ENCODE peak calls at places on chromosomes 4 and X, in eight cellular contexts. One of them, this sample, is unnamed.

GRCh38 chr4:112214397-112215264 is 17.0 kb upstream of the AP1AR start:
- DNase-seq in keratinocyte: no peak
- DNase-seq in fibroblast of lung: peak; percentile 19
- DNase-seq in GM20000: no peak
- DNase-seq in lower leg skin: no peak
- DNase-seq in B cell: peak; percentile 26
- DNase-seq in nephron progenitor cell: no peak
- DNase-seq in mucosa of descending colon: peak; percentile 40
- DNase-seq in this sample: no peak

GRCh38 chrX:155563099-155563498 is 49.7 kb downstream of the TMLHE start:
- DNase-seq in mucosa of descending colon: no peak
- DNase-seq in B cell: no peak
- DNase-seq in fibroblast of lung: no peak
- DNase-seq in lower leg skin: no peak
- DNase-seq in nephron progenitor cell: no peak
- DNase-seq in GM20000: no peak
- DNase-seq in keratinocyte: no peak
- DNase-seq in this sample: no peak

GRCh38 chr4:102608190-102608589 is 107.0 kb downstream of the NFKB1 start:
- DNase-seq in mucosa of descending colon: no peak
- DNase-seq in nephron progenitor cell: no peak
- DNase-seq in lower leg skin: no peak
- DNase-seq in keratinocyte: no peak
- DNase-seq in B cell: no peak
- DNase-seq in GM20000: no peak
- DNase-seq in fibroblast of lung: peak; percentile 42
- DNase-seq in this sample: no peak

GRCh38 chrX:46791927-46792825 is 33.3 kb upstream of the SLC9A7 start:
- DNase-seq in GM20000: peak; percentile 14
- DNase-seq in mucosa of descending colon: no peak
- DNase-seq in lower leg skin: peak; percentile 78
- DNase-seq in B cell: peak; percentile 1
- DNase-seq in keratinocyte: no peak
- DNase-seq in fibroblast of lung: peak; percentile 97
- DNase-seq in nephron progenitor cell: no peak
- DNase-seq in this sample: no peak

GRCh38 chrX:153608821-153609220 is 9.9 kb upstream of the CCNQ start:
- DNase-seq in GM20000: no peak
- DNase-seq in nephron progenitor cell: no peak
- DNase-seq in mucosa of descending colon: no peak
- DNase-seq in fibroblast of lung: peak; percentile 11
- DNase-seq in lower leg skin: no peak
- DNase-seq in keratinocyte: no peak
- DNase-seq in B cell: no peak
- DNase-seq in this sample: no peak

GRCh38 chr4:140061883-140062282 is 92.1 kb downstream of the MAML3 start:
- DNase-seq in mucosa of descending colon: no peak
- DNase-seq in nephron progenitor cell: no peak
- DNase-seq in lower leg skin: no peak
- DNase-seq in keratinocyte: no peak
- DNase-seq in GM20000: no peak
- DNase-seq in fibroblast of lung: no peak
- DNase-seq in B cell: no peak
- DNase-seq in this sample: no peak

GRCh38 chrX:152635941-152636340 is 1.8 kb upstream of the GABRQ start:
- DNase-seq in lower leg skin: no peak
- DNase-seq in nephron progenitor cell: peak; percentile 49
- DNase-seq in GM20000: no peak
- DNase-seq in mucosa of descending colon: peak; percentile 28
- DNase-seq in keratinocyte: no peak
- DNase-seq in B cell: no peak
- DNase-seq in fibroblast of lung: peak; percentile 56
- DNase-seq in this sample: no peak

GRCh38 chr4:184100297-184100885 is 117.3 kb downstream of the ENPP6 start:
- DNase-seq in keratinocyte: no peak
- DNase-seq in B cell: peak; percentile 28
- DNase-seq in lower leg skin: peak; percentile 80
- DNase-seq in nephron progenitor cell: peak; percentile 77
- DNase-seq in GM20000: no peak
- DNase-seq in mucosa of descending colon: peak; percentile 50
- DNase-seq in fibroblast of lung: no peak
- DNase-seq in this sample: no peak

GRCh38 chr4:134585972-134586371 is 384.4 kb upstream of the PABPC4L start:
- DNase-seq in GM20000: no peak
- DNase-seq in fibroblast of lung: peak; percentile 1
- DNase-seq in keratinocyte: no peak
- DNase-seq in nephron progenitor cell: no peak
- DNase-seq in B cell: no peak
- DNase-seq in mucosa of descending colon: no peak
- DNase-seq in lower leg skin: no peak
- DNase-seq in this sample: no peak

GRCh38 chr4:53721276-53721675 is 130.0 kb upstream of the LNX1 start:
- DNase-seq in B cell: no peak
- DNase-seq in GM20000: no peak
- DNase-seq in mucosa of descending colon: no peak
- DNase-seq in fibroblast of lung: no peak
- DNase-seq in nephron progenitor cell: no peak
- DNase-seq in lower leg skin: no peak
- DNase-seq in keratinocyte: no peak
- DNase-seq in this sample: no peak

GRCh38 chr4:8836664-8837171 is 34.9 kb downstream of the HMX1 start:
- DNase-seq in B cell: no peak
- DNase-seq in mucosa of descending colon: no peak
- DNase-seq in keratinocyte: no peak
- DNase-seq in nephron progenitor cell: no peak
- DNase-seq in fibroblast of lung: no peak
- DNase-seq in GM20000: no peak
- DNase-seq in lower leg skin: peak; percentile 68
- DNase-seq in this sample: no peak

GRCh38 chr4:182022899-182023298 is 220.3 kb upstream of the TENM3 start:
- DNase-seq in B cell: no peak
- DNase-seq in nephron progenitor cell: no peak
- DNase-seq in lower leg skin: no peak
- DNase-seq in fibroblast of lung: peak; percentile 55
- DNase-seq in GM20000: no peak
- DNase-seq in mucosa of descending colon: no peak
- DNase-seq in keratinocyte: no peak
- DNase-seq in this sample: no peak

GRCh38 chr4:109803924-109804571 is 2.2 kb upstream of the CFI start:
- DNase-seq in fibroblast of lung: peak; percentile 67
- DNase-seq in GM20000: peak; percentile 37
- DNase-seq in lower leg skin: no peak
- DNase-seq in B cell: peak; percentile 48
- DNase-seq in keratinocyte: no peak
- DNase-seq in mucosa of descending colon: peak; percentile 49
- DNase-seq in nephron progenitor cell: no peak
- DNase-seq in this sample: no peak

GRCh38 chr4:86757468-86757867 is 91.7 kb downstream of the SLC10A6 start:
- DNase-seq in lower leg skin: no peak
- DNase-seq in B cell: no peak
- DNase-seq in mucosa of descending colon: no peak
- DNase-seq in nephron progenitor cell: no peak
- DNase-seq in fibroblast of lung: no peak
- DNase-seq in GM20000: no peak
- DNase-seq in keratinocyte: no peak
- DNase-seq in this sample: no peak

GRCh38 chr4:173264245-173264959 is 69.8 kb downstream of the HMGB2 start:
- DNase-seq in keratinocyte: no peak
- DNase-seq in GM20000: no peak
- DNase-seq in mucosa of descending colon: peak; percentile 58
- DNase-seq in fibroblast of lung: peak; percentile 79
- DNase-seq in lower leg skin: no peak
- DNase-seq in nephron progenitor cell: no peak
- DNase-seq in B cell: peak; percentile 40
- DNase-seq in this sample: no peak

GRCh38 chr4:26484032-26484515 is 6.2 kb downstream of the CCKAR start:
- DNase-seq in GM20000: no peak
- DNase-seq in B cell: no peak
- DNase-seq in mucosa of descending colon: no peak
- DNase-seq in nephron progenitor cell: peak; percentile 14
- DNase-seq in fibroblast of lung: peak; percentile 80
- DNase-seq in keratinocyte: no peak
- DNase-seq in lower leg skin: no peak
- DNase-seq in this sample: no peak

GRCh38 chr4:89254847-89255246 is 52.8 kb downstream of the GPRIN3 start:
- DNase-seq in nephron progenitor cell: peak; percentile 13
- DNase-seq in keratinocyte: no peak
- DNase-seq in lower leg skin: no peak
- DNase-seq in B cell: peak; percentile 52
- DNase-seq in GM20000: peak; percentile 42
- DNase-seq in fibroblast of lung: peak; percentile 3
- DNase-seq in mucosa of descending colon: peak; percentile 35
- DNase-seq in this sample: no peak

GRCh38 chrX:54745676-54746075 is 52.4 kb downstream of the ITIH6 start:
- DNase-seq in GM20000: no peak
- DNase-seq in lower leg skin: no peak
- DNase-seq in mucosa of descending colon: no peak
- DNase-seq in nephron progenitor cell: no peak
- DNase-seq in keratinocyte: no peak
- DNase-seq in B cell: no peak
- DNase-seq in fibroblast of lung: no peak
- DNase-seq in this sample: no peak

GRCh38 chr4:7785017-7785416 is 154.6 kb downstream of the AFAP1 start:
- DNase-seq in GM20000: no peak
- DNase-seq in mucosa of descending colon: no peak
- DNase-seq in nephron progenitor cell: no peak
- DNase-seq in lower leg skin: no peak
- DNase-seq in fibroblast of lung: peak; percentile 95
- DNase-seq in B cell: no peak
- DNase-seq in keratinocyte: no peak
- DNase-seq in this sample: no peak

GRCh38 chrX:14922437-14922836 is 49.2 kb downstream of the MOSPD2 start:
- DNase-seq in GM20000: no peak
- DNase-seq in B cell: no peak
- DNase-seq in nephron progenitor cell: no peak
- DNase-seq in keratinocyte: no peak
- DNase-seq in lower leg skin: no peak
- DNase-seq in fibroblast of lung: peak; percentile 94
- DNase-seq in mucosa of descending colon: no peak
- DNase-seq in this sample: no peak
- TF ChIP-seq CTCF in GM20000: no peak
- TF ChIP-seq CTCF in B cell: no peak
- TF ChIP-seq CTCF in nephron progenitor cell: no peak
- TF ChIP-seq CTCF in keratinocyte: no peak
- TF ChIP-seq CTCF in lower leg skin: no peak
- TF ChIP-seq CTCF in fibroblast of lung: no peak
- TF ChIP-seq CTCF in mucosa of descending colon: no peak
- TF ChIP-seq CTCF in this sample: no peak

GRCh38 chr4:119209586-119209985 is 2.9 kb upstream of the USP53 start:
- DNase-seq in mucosa of descending colon: no peak
- DNase-seq in GM20000: no peak
- DNase-seq in B cell: no peak
- DNase-seq in fibroblast of lung: no peak
- DNase-seq in nephron progenitor cell: no peak
- DNase-seq in keratinocyte: no peak
- DNase-seq in lower leg skin: no peak
- DNase-seq in this sample: no peak

GRCh38 chr4:119212251-119212963 is at the start of gene USP53:
- DNase-seq in GM20000: peak; percentile 92
- DNase-seq in keratinocyte: peak; percentile 84
- DNase-seq in lower leg skin: peak; percentile 100
- DNase-seq in mucosa of descending colon: peak; percentile 99
- DNase-seq in fibroblast of lung: peak; percentile 96
- DNase-seq in B cell: peak; percentile 99
- DNase-seq in nephron progenitor cell: peak; percentile 99
- DNase-seq in this sample: peak; percentile 90

GRCh38 chr4:119211856-119212250 is 660 bp upstream of the USP53 start:
- DNase-seq in GM20000: no peak
- DNase-seq in fibroblast of lung: no peak
- DNase-seq in nephron progenitor cell: no peak
- DNase-seq in mucosa of descending colon: no peak
- DNase-seq in keratinocyte: no peak
- DNase-seq in lower leg skin: no peak
- DNase-seq in B cell: no peak
- DNase-seq in this sample: no peak

GRCh38 chr4:119210760-119211159 is 1.8 kb upstream of the USP53 start:
- DNase-seq in fibroblast of lung: no peak
- DNase-seq in nephron progenitor cell: no peak
- DNase-seq in lower leg skin: no peak
- DNase-seq in GM20000: no peak
- DNase-seq in keratinocyte: no peak
- DNase-seq in B cell: no peak
- DNase-seq in mucosa of descending colon: no peak
- DNase-seq in this sample: no peak

GRCh38 chr4:119212964-119213606 is 572 bp downstream of the USP53 start:
- DNase-seq in GM20000: peak; percentile 67
- DNase-seq in lower leg skin: peak; percentile 97
- DNase-seq in keratinocyte: no peak
- DNase-seq in B cell: peak; percentile 72
- DNase-seq in mucosa of descending colon: peak; percentile 82
- DNase-seq in nephron progenitor cell: peak; percentile 82
- DNase-seq in fibroblast of lung: peak; percentile 95
- DNase-seq in this sample: peak; percentile 64
- TF ChIP-seq CTCF in GM20000: no peak
- TF ChIP-seq CTCF in lower leg skin: no peak
- TF ChIP-seq CTCF in keratinocyte: peak; percentile 60
- TF ChIP-seq CTCF in B cell: peak; percentile 44
- TF ChIP-seq CTCF in mucosa of descending colon: no peak
- TF ChIP-seq CTCF in nephron progenitor cell: no peak
- TF ChIP-seq CTCF in fibroblast of lung: peak; percentile 40
- TF ChIP-seq CTCF in this sample: no peak

DNA sequence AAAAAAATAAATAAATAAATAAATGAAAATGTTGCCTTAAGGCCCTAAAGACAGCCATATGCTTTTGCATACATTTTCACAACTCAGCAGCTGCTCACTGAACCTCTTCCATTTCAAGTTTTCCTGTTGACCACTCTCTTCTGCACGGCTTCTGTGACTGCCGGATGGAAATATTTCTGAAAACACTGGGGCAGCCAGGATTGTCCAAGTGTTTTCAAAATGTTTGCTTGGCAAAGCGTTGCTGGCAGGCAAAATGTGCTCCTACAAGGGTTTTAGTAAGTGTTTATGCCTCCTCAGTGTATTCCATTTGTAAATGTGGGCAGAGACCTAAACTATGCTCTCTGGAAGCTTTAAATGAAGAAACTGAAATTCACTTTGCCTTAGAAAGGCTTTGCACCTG is 208.1 kb upstream of the IL1RAPL1 start:
- DNase-seq in GM20000: no peak
- DNase-seq in keratinocyte: no peak
- DNase-seq in B cell: no peak
- DNase-seq in lower leg skin: no peak
- DNase-seq in fibroblast of lung: no peak
- DNase-seq in nephron progenitor cell: no peak
- DNase-seq in mucosa of descending colon: no peak
- DNase-seq in this sample: no peak
- TF ChIP-seq CTCF in GM20000: no peak
- TF ChIP-seq CTCF in keratinocyte: no peak
- TF ChIP-seq CTCF in B cell: no peak
- TF ChIP-seq CTCF in lower leg skin: no peak
- TF ChIP-seq CTCF in fibroblast of lung: no peak
- TF ChIP-seq CTCF in nephron progenitor cell: no peak
- TF ChIP-seq CTCF in mucosa of descending colon: no peak
- TF ChIP-seq CTCF in this sample: no peak

DNA sequence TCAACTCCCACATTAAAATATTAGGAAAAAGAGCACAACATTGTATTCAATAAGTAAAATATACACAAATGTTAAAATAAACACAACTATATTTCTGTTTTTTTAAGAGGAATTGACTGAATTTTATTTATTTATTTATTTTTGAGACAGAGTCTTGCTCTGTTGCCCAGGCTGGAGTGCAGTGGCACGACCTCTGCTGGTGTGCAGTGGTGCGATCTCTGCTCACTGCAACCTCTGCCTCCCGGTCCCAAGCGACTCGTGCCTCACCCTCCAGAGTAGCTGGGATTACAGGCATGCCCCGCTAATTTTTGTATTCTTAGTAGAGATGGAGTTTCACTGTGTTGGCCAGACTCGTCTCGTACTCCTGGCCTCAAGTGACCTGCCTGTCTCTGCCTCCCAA is 31.4 kb downstream of the TEX13A start:
- DNase-seq in fibroblast of lung: no peak
- DNase-seq in lower leg skin: no peak
- DNase-seq in nephron progenitor cell: no peak
- DNase-seq in GM20000: no peak
- DNase-seq in B cell: no peak
- DNase-seq in keratinocyte: no peak
- DNase-seq in mucosa of descending colon: no peak
- DNase-seq in this sample: no peak
- TF ChIP-seq CTCF in fibroblast of lung: no peak
- TF ChIP-seq CTCF in lower leg skin: no peak
- TF ChIP-seq CTCF in nephron progenitor cell: no peak
- TF ChIP-seq CTCF in GM20000: no peak
- TF ChIP-seq CTCF in B cell: no peak
- TF ChIP-seq CTCF in keratinocyte: peak; percentile 2
- TF ChIP-seq CTCF in mucosa of descending colon: no peak
- TF ChIP-seq CTCF in this sample: no peak

This sample was measured in omental fat pad.